ENCODE peak calls at places on chromosomes 5 and 9, in five cellular contexts. A is AG04450, Y is NCI-H1930, I is brain microvascular endothelial cell, S is Karpas-422. D is an unnamed sample.

GRCh38 chr5:669111-669841 is 23.9 kb downstream of the TPPP start:
- DNase-seq in A (no peak), I (peak), S (peak), Y (no peak), D (no peak)

GRCh38 chr5:45795458-45795857 is 99.3 kb upstream of the HCN1 start:
- DNase-seq in I (no peak), A (no peak), Y (no peak), S (no peak), D (no peak)

GRCh38 chr5:4879693-4880303 is 260.3 kb upstream of the ADAMTS16 start:
- DNase-seq in S (peak), I (peak), A (no peak), Y (peak), D (peak)

GRCh38 chr9:88578486-88579362 is 43.7 kb downstream of the NXNL2 start:
- DNase-seq in I (peak), Y (no peak), A (peak), S (peak), D (peak)

GRCh38 chr5:148297695-148298094 is 14.5 kb upstream of the SPINK7 start:
- DNase-seq in Y (no peak), S (no peak), I (no peak), A (no peak), D (no peak)

GRCh38 chr5:154286557-154286956 is 96.0 kb downstream of the GALNT10 start:
- DNase-seq in Y (no peak), S (no peak), I (no peak), A (no peak), D (no peak)

GRCh38 chr5:179758905-179759304 is 26.3 kb downstream of the MAML1 start:
- DNase-seq in Y (no peak), S (no peak), A (no peak), I (no peak), D (no peak)

GRCh38 chr9:131068076-131068816 is 28.1 kb upstream of the AIF1L start:
- DNase-seq in S (no peak), Y (no peak), A (no peak), I (no peak), D (no peak)

GRCh38 chr9:29575219-29575618 is 2001.9 kb upstream of the C9orf72 start:
- DNase-seq in S (no peak), Y (no peak), I (no peak), A (no peak), D (no peak)

GRCh38 chr9:130268521-130269131 is 3.1 kb downstream of the HMCN2 start:
- DNase-seq in I (no peak), S (no peak), Y (no peak), A (no peak), D (no peak)

GRCh38 chr5:172800088-172800551 is 29.1 kb upstream of the DUSP1 start:
- DNase-seq in S (no peak), I (peak), A (peak), Y (no peak), D (peak)

GRCh38 chr5:14914603-14915277 is 43.2 kb upstream of the ANKH start:
- DNase-seq in S (no peak), I (peak), Y (no peak), A (no peak), D (peak)

GRCh38 chr5:1642621-1643061 is 118.9 kb upstream of the LPCAT1 start:
- DNase-seq in Y (no peak), S (no peak), A (no peak), I (no peak), D (no peak)

GRCh38 chr9:131951905-131952304 is 127.8 kb downstream of the MED27 start:
- DNase-seq in Y (no peak), I (peak), A (no peak), S (no peak), D (peak)

GRCh38 chr5:15421798-15422456 is 78.1 kb upstream of the FBXL7 start:
- DNase-seq in S (no peak), I (peak), A (no peak), Y (no peak), D (peak)

D was measured in fibroblast of gingiva.